ENCODE peak calls at places on chromosomes 11 and 22, in seven cellular contexts. G, Z, Y, W, A, I and Q are unnamed samples.

GRCh38 chr11:123483058-123483457 is 53.0 kb downstream of the GRAMD1B start:
- DNase-seq in Z (peak; percentile 76), Y (peak; percentile 41), W (peak; percentile 16), I (no peak), A (peak; percentile 94), G (no peak), Q (no peak)

GRCh38 chr11:9047986-9048522 is 43.3 kb downstream of the SCUBE2 start:
- DNase-seq in W (peak; percentile 35), A (no peak), Z (peak; percentile 43), Y (no peak), I (no peak), G (no peak), Q (no peak)

GRCh38 chr11:65355776-65356393 is 1.3 kb downstream of the TIGD3 start:
- DNase-seq in Y (no peak), A (peak; percentile 63), W (peak; percentile 57), I (no peak), G (no peak), Z (peak; percentile 44), Q (no peak)

GRCh38 chr11:134951305-134951700 is 539.3 kb upstream of the B3GAT1 start:
- DNase-seq in I (no peak), Y (no peak), W (peak; percentile 88), Z (peak; percentile 65), G (peak; percentile 26), A (peak; percentile 44), Q (no peak)

GRCh38 chr11:133064961-133065360 is 467.3 kb downstream of the OPCML start:
- DNase-seq in W (no peak), Z (no peak), G (no peak), A (no peak), Y (no peak), I (no peak), Q (no peak)

GRCh38 chr11:14331476-14332136 is 27.4 kb downstream of the RRAS2 start:
- DNase-seq in A (no peak), G (no peak), Y (no peak), W (no peak), I (no peak), Z (no peak), Q (no peak)

GRCh38 chr22:44033689-44034088 is 9.6 kb downstream of the PARVB start:
- DNase-seq in Z (no peak), W (peak; percentile 91), Y (no peak), G (no peak), I (no peak), A (no peak), Q (no peak)

GRCh38 chr11:120283124-120283523 is 42.0 kb upstream of the TLCD5 start:
- DNase-seq in I (no peak), Y (no peak), A (no peak), G (no peak), Z (no peak), W (no peak), Q (no peak)

GRCh38 chr22:26767351-26767970 is 110.1 kb downstream of the MIAT start:
- DNase-seq in Y (no peak), I (no peak), A (no peak), Z (no peak), W (no peak), G (no peak), Q (no peak)

GRCh38 chr11:94768602-94769511 is 701 bp downstream of the AMOTL1 start:
- DNase-seq in Z (no peak), Y (no peak), W (peak; percentile 47), I (no peak), A (no peak), G (peak; percentile 18), Q (peak; percentile 28)

GRCh38 chr11:92284107-92284506 is 59.5 kb downstream of the FAT3 start:
- DNase-seq in Y (no peak), G (no peak), I (no peak), A (no peak), W (no peak), Z (no peak), Q (no peak)

GRCh38 chr11:35287491-35287890 is 131.9 kb downstream of the SLC1A2 start:
- DNase-seq in G (no peak), Z (no peak), W (no peak), Y (no peak), I (no peak), A (no peak), Q (no peak)

GRCh38 chr11:31786996-31787685 is 24.0 kb downstream of the PAX6 start:
- DNase-seq in W (no peak), Z (no peak), Y (no peak), A (no peak), I (no peak), G (no peak), Q (no peak)

GRCh38 chr11:94196363-94196762 is 67.7 kb downstream of the PANX1 start:
- DNase-seq in A (no peak), I (no peak), Z (no peak), W (no peak), G (no peak), Y (no peak), Q (no peak)

GRCh38 chr22:35315855-35316745 is 16.4 kb downstream of the TOM1 start:
- DNase-seq in I (no peak), G (no peak), A (peak; percentile 66), Z (no peak), Y (no peak), W (no peak), Q (no peak)

GRCh38 chr11:12075822-12076821 is 34.3 kb upstream of the MICAL2 start:
- DNase-seq in I (no peak), Y (no peak), Z (peak; percentile 100), A (peak; percentile 97), W (peak; percentile 98), G (no peak), Q (no peak)

GRCh38 chr11:10892250-10892649 is 34.4 kb upstream of the ZBED5 start:
- DNase-seq in W (no peak), Z (no peak), A (no peak), Y (no peak), G (no peak), I (peak; percentile 29), Q (no peak)

GRCh38 chr22:49976439-49977175 is 16.0 kb downstream of the PIM3 start:
- DNase-seq in Z (no peak), I (peak; percentile 44), W (no peak), A (no peak), G (no peak), Y (no peak), Q (peak; percentile 81)

DNA sequence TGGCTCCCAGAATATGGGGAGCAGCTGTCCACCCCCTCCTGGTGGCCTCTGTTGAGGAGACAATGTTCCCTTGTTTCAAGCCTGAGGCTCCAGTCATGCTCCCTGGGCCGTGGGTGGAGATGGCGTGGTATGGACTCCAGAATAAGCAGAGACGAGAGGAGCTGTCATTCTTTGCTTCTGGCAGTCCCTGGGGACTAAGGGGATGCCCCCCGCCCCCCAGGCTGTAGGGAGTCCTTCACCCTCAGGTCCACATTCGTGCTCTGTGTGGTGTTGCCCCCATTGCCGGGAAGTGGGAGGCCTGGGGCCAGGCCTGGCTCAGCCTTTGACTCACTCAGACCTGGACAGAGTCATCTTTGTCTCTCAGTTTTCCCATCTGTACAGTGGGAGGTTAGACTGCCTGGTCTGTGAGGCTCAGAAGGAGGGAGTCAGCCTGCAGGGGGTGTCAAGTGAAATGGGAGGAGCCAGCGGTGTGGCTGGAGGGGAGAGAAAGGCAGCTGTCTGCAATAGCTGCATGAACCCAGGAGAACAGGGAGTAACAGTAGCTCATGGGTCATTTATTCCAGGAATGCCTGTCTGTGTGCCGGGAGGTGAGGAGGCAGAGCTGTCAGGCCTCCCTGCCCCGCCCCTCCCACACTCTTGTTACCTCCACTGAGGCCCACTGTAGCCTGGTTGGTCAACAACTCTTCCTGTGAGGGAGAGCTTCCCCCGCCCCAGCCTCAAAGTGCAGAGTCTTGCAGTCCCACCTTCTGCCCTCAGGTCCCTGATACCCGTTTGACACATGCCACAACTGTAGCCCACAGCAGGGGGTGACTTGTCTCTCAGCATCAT is 6.3 kb downstream of the ARHGEF17 start:
- DNase-seq in A (peak; percentile 27), Y (no peak), G (no peak), I (peak; percentile 29), W (peak; percentile 95), Z (peak; percentile 66), Q (peak; percentile 71)
- TF ChIP-seq CTCF in A (no peak), Y (no peak), G (no peak), I (no peak), W (peak; percentile 28), Z (no peak), Q (no peak)

GRCh38 chr11:78350646-78351165 is 66.9 kb downstream of the GAB2 start:
- DNase-seq in G (peak; percentile 39), Y (no peak), Z (peak; percentile 68), W (peak; percentile 70), I (peak; percentile 22), A (no peak), Q (no peak)
- TF ChIP-seq CTCF in G (no peak), Y (no peak), Z (no peak), W (no peak), I (no peak), A (no peak), Q (no peak)

GRCh38 chr11:2886191-2886894 is 768 bp upstream of the CDKN1C start:
- DNase-seq in Y (no peak), Z (no peak), W (no peak), I (peak; percentile 30), A (no peak), G (no peak), Q (no peak)
- TF ChIP-seq CTCF in Y (no peak), Z (peak; percentile 2), W (no peak), I (no peak), A (no peak), G (no peak), Q (peak; percentile 3)

DNA sequence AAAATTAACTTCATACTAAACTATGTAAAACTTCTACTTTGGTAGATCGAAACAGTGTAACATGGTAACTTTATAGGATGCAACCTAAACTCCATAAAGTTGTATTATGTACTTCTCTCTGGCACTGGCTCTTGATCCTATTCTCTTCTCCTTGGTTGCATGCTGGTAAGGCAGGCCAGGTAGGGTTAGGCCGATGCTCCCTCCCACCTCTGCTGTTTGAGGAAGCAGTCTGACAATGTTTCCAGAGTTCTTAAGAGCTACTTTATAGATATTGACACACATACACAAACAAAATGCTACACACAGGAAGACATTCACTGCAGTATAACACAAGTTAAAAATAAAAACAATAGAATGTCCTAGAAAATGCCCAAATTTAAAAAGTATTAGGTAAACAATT is 22.5 kb downstream of the CTSC start:
- DNase-seq in W (no peak), Z (no peak), A (no peak), Y (no peak), G (no peak), I (no peak), Q (no peak)
- TF ChIP-seq CTCF in W (no peak), Z (no peak), A (no peak), Y (no peak), G (no peak), I (no peak), Q (no peak)

GRCh38 chr11:285021-285893 is 3.7 kb upstream of the PGGHG start:
- DNase-seq in Y (no peak), A (no peak), I (no peak), W (no peak), Z (no peak), G (no peak), Q (peak; percentile 18)
- TF ChIP-seq CTCF in Y (no peak), A (no peak), I (no peak), W (no peak), Z (no peak), G (no peak), Q (no peak)